ENCODE peak calls at places on chromosomes 2 and 18, in nine cellular contexts. K is cardiac fibroblast, N is brain microvascular endothelial cell, L is GM12865, F is choroid plexus epithelial cell, B is astrocyte of the spinal cord, R is lower leg skin, G is ovary, Y is AG04449. U is an unnamed sample.

GRCh38 chr2:235595420-235596010 is 101.7 kb downstream of the AGAP1 start:
- DNase-seq in K (peak), G (peak), R (peak), Y (no peak), B (peak), L (peak), N (peak), F (peak), U (peak)

GRCh38 chr2:151931030-151931611 is 102.9 kb upstream of the ARL5A start:
- DNase-seq in G (no peak), K (no peak), N (no peak), R (no peak), B (no peak), L (no peak), F (no peak), Y (no peak), U (no peak)

GRCh38 chr18:54675076-54675475 is 84.0 kb downstream of the DYNAP start:
- DNase-seq in L (no peak), K (no peak), B (no peak), G (no peak), N (no peak), Y (no peak), F (no peak), R (no peak), U (no peak)

GRCh38 chr18:23205980-23206379 is 70.7 kb downstream of the CABLES1 start:
- DNase-seq in F (no peak), N (no peak), L (no peak), B (no peak), Y (no peak), K (no peak), R (no peak), G (no peak), U (no peak)

GRCh38 chr18:63676526-63676925 is 14.8 kb upstream of the SERPINB3 start:
- DNase-seq in Y (no peak), N (no peak), L (peak), G (no peak), F (no peak), B (no peak), K (no peak), R (no peak), U (no peak)

GRCh38 chr2:187302146-187302545 is 145.9 kb downstream of the CALCRL start:
- DNase-seq in K (peak), B (peak), F (peak), Y (no peak), N (no peak), G (no peak), R (no peak), L (no peak), U (no peak)

GRCh38 chr18:22093731-22094374 is 75.5 kb upstream of the GATA6 start:
- DNase-seq in B (no peak), R (no peak), L (no peak), K (no peak), G (no peak), Y (no peak), N (no peak), F (no peak), U (no peak)

GRCh38 chr2:65018141-65018582 is 29.0 kb downstream of the SLC1A4 start:
- DNase-seq in G (no peak), K (no peak), L (no peak), F (no peak), N (no peak), B (no peak), Y (no peak), R (no peak), U (no peak)

GRCh38 chr18:79613186-79613931 is 66.2 kb upstream of the CTDP1 start:
- DNase-seq in G (no peak), B (no peak), L (no peak), N (no peak), K (no peak), R (peak), Y (no peak), F (no peak), U (no peak)

GRCh38 chr2:181586569-181587076 is 70.3 kb downstream of the CERKL start:
- DNase-seq in N (no peak), R (no peak), F (no peak), Y (no peak), K (no peak), L (peak), B (peak), G (no peak), U (no peak)

GRCh38 chr2:240820014-240820606 is at the start of gene KIF1A:
- DNase-seq in K (no peak), Y (no peak), R (no peak), L (no peak), B (no peak), F (no peak), G (no peak), N (no peak), U (no peak)

GRCh38 chr18:24417465-24417864 is 9.0 kb upstream of the IMPACT start:
- DNase-seq in N (no peak), B (no peak), L (no peak), G (no peak), R (no peak), Y (no peak), F (no peak), K (no peak), U (no peak)

GRCh38 chr2:66957198-66957597 is 439.9 kb upstream of the ETAA1 start:
- DNase-seq in K (peak), B (no peak), L (no peak), R (no peak), Y (no peak), F (peak), G (no peak), N (no peak), U (no peak)

GRCh38 chr18:9366126-9366714 is 31.6 kb downstream of the TWSG1 start:
- DNase-seq in F (peak), R (peak), K (peak), B (peak), L (no peak), G (no peak), Y (no peak), N (peak), U (peak)

GRCh38 chr2:128593518-128594272 is 275.0 kb upstream of the HS6ST1 start:
- DNase-seq in G (no peak), N (no peak), R (peak), F (no peak), Y (no peak), B (peak), K (peak), L (no peak), U (no peak)

GRCh38 chr18:57803119-57803969 is at the start of gene ATP8B1:
- DNase-seq in F (peak), N (no peak), K (peak), G (peak), R (peak), B (peak), Y (no peak), L (peak), U (no peak)

GRCh38 chr2:3602553-3603339 is 7.8 kb downstream of the COLEC11 start:
- DNase-seq in F (no peak), R (no peak), N (no peak), Y (no peak), L (no peak), K (no peak), B (no peak), G (no peak), U (no peak)

GRCh38 chr2:37472959-37473358 is 128.5 kb downstream of the QPCT start:
- DNase-seq in F (peak), R (no peak), B (peak), Y (no peak), L (no peak), G (no peak), N (peak), K (peak), U (no peak)

GRCh38 chr2:47488870-47489584 is 86.1 kb downstream of the MSH2 start:
- DNase-seq in L (no peak), K (peak), G (no peak), R (peak), Y (peak), F (peak), N (peak), B (peak), U (peak)

GRCh38 chr2:101735166-101735533 is 37.6 kb downstream of the MAP4K4 start:
- DNase-seq in L (no peak), Y (no peak), R (no peak), G (no peak), K (no peak), N (no peak), B (no peak), F (no peak), U (no peak)

GRCh38 chr2:45176399-45176798 is 167.1 kb upstream of the SIX2 start:
- DNase-seq in F (no peak), K (no peak), R (peak), L (no peak), G (no peak), Y (no peak), N (peak), B (no peak), U (no peak)

GRCh38 chr2:44247924-44248323 is 27.4 kb upstream of the SLC3A1 start:
- DNase-seq in N (no peak), F (no peak), G (no peak), R (no peak), K (no peak), B (no peak), L (peak), Y (no peak), U (no peak)

GRCh38 chr2:190578158-190579057 is 43.9 kb upstream of the NEMP2 start:
- DNase-seq in R (no peak), N (peak), L (no peak), Y (no peak), F (peak), G (peak), K (peak), B (no peak), U (no peak)

GRCh38 chr2:15731889-15732271 is 140.2 kb downstream of the DDX1 start:
- DNase-seq in K (no peak), L (no peak), Y (no peak), F (no peak), R (peak), G (no peak), B (no peak), N (no peak), U (no peak)

GRCh38 chr2:140442319-140442718 is 1662.1 kb upstream of the NXPH2 start:
- DNase-seq in N (peak), L (no peak), K (peak), B (no peak), R (no peak), F (peak), G (no peak), Y (no peak), U (no peak)

GRCh38 chr18:45935591-45936335 is 31.4 kb downstream of the EPG5 start:
- DNase-seq in R (no peak), K (no peak), F (peak), N (peak), G (no peak), L (no peak), Y (no peak), B (peak), U (no peak)

GRCh38 chr2:112834379-112835014 is 2.1 kb downstream of the IL1B start:
- DNase-seq in K (peak), L (no peak), Y (no peak), B (no peak), R (peak), G (no peak), N (no peak), F (peak), U (no peak)

GRCh38 chr18:8107426-8107825 is 501.8 kb upstream of the RAB12 start:
- DNase-seq in N (no peak), F (peak), K (no peak), B (peak), L (no peak), G (no peak), R (no peak), Y (no peak), U (no peak)

GRCh38 chr18:54774971-54775665 is 53.2 kb upstream of the RAB27B start:
- DNase-seq in Y (no peak), R (no peak), G (no peak), B (peak), F (no peak), L (no peak), K (peak), N (no peak), U (no peak)

GRCh38 chr2:1968222-1968987 is 224.1 kb upstream of the PXDN start:
- DNase-seq in G (no peak), B (no peak), Y (no peak), N (no peak), R (peak), F (no peak), L (no peak), K (no peak), U (no peak)

GRCh38 chr2:32376756-32377155 is 19.9 kb downstream of the BIRC6 start:
- DNase-seq in K (no peak), G (no peak), B (no peak), N (no peak), R (no peak), F (no peak), L (no peak), Y (no peak), U (no peak)

DNA sequence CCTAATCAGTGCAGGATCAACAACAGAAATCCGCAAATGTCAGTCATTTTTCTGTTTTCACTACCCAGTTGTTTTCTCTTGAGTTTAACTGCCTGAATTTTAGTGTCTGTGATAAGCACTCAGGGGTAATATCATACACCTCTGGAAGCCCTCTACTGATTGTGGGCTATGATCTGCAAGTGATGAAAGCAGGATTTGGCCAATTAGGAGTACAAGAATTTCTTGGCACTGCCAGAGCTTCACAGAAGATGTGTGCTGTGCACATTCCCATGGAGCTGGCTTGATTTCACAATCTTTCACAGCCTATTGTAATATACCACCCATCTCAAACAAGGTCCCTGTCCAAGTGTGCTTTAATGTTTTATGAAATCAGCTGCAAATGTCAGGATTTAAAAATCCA is 27.3 kb upstream of the TDRD15 start:
- DNase-seq in K (no peak), F (no peak), Y (no peak), N (no peak), L (no peak), R (no peak), G (no peak), B (no peak), U (no peak)
- H3K4me3 ChIP-seq in K (no peak), F (no peak), Y (no peak), N (no peak), L (no peak), R (no peak), G (no peak), B (no peak), U (no peak)

DNA sequence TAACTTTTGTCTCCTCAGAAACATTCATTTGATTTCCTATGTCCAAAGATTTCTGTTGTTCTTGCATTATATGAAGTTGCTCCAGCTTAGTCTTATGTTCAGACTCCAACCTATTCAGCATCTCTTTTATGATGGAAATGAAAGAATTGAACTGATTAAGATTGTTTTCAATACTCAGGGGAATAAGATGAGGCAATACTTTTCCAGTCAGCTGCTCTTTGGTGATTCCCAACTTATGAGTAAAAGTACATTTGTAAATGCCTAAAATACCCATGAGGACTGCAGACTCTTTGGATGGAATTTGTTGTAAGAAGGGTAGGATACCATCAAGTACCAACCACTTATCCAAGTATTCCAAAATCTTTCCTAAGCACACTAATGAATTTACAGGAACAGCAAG is 39.8 kb downstream of the TRAK2 start:
- DNase-seq in B (no peak), G (no peak), K (peak), F (peak), Y (no peak), R (no peak), L (no peak), N (no peak), U (peak)
- TF ChIP-seq CTCF in B (no peak), G (no peak), K (no peak), F (no peak), Y (no peak), R (no peak), L (no peak), N (no peak), U (no peak)

DNA sequence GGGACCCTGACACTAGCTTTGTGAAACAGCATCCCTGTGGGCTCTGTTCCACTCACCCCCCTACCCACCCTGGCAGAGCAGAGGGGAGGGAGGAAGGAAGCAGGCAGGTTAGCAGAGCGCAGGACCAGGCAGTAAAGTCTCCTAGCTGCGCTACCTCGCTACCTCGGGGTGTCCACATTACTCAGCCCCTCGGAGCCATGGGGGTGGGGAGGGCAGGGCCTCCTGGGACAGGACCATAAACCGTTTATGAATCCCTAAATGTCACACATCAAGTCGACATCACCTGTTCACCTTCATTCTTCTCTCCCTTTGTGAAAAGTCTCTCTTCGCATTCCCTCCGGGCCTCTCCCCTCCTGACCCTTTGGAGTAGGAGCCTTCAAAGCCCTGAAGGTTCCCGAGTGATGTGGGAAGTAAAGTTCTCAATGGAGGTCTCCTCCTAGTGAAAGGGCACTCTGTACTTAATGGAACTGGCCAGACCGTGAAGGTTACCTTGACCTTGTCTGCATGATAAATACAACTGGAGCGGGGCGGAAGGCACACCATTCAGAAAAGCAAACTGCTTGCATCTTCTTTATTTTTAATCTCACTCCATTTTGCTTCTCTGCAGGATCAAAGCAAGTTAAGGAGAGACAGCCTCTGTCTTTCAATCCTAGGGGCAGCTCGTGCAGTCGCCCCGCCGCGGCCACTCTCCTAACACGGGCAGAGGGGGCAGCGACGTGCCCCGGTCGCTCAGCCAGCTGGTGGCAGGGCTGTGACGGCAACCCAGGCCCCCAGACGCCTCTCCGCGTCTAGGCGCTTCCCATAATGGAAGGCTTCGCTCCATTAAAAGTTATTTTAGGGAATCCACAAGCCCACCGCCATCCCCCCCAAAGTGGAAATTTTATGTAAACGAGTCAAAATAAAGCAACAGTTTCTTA is 23.8 kb upstream of the SMAD7 start:
- DNase-seq in L (no peak), K (no peak), R (no peak), B (no peak), N (no peak), G (no peak), F (no peak), Y (no peak), U (no peak)
- H3K4me3 ChIP-seq in L (peak), K (no peak), R (no peak), B (peak), N (peak), G (peak), F (peak), Y (peak), U (no peak)

GRCh38 chr2:219168526-219168925 is 1.3 kb downstream of the SLC23A3 start:
- DNase-seq in B (no peak), K (peak), L (no peak), N (no peak), F (no peak), G (peak), Y (no peak), R (peak), U (no peak)
- TF ChIP-seq CTCF in B (no peak), K (no peak), L (no peak), N (no peak), F (no peak), G (no peak), Y (no peak), R (no peak), U (no peak)

GRCh38 chr2:238142382-238143205 is 4.1 kb downstream of the KLHL30 start:
- DNase-seq in N (no peak), G (no peak), L (no peak), K (no peak), R (no peak), Y (no peak), B (no peak), F (no peak), U (no peak)
- H3K4me3 ChIP-seq in N (no peak), G (no peak), L (no peak), K (no peak), R (no peak), Y (no peak), B (no peak), F (no peak), U (no peak)

GRCh38 chr2:138658187-138658894 is 121.8 kb downstream of the NXPH2 start:
- DNase-seq in N (no peak), G (no peak), Y (no peak), L (no peak), B (no peak), R (no peak), K (no peak), F (no peak), U (no peak)
- TF ChIP-seq CTCF in N (no peak), G (no peak), Y (no peak), L (no peak), B (no peak), R (no peak), K (no peak), F (no peak), U (no peak)

DNA sequence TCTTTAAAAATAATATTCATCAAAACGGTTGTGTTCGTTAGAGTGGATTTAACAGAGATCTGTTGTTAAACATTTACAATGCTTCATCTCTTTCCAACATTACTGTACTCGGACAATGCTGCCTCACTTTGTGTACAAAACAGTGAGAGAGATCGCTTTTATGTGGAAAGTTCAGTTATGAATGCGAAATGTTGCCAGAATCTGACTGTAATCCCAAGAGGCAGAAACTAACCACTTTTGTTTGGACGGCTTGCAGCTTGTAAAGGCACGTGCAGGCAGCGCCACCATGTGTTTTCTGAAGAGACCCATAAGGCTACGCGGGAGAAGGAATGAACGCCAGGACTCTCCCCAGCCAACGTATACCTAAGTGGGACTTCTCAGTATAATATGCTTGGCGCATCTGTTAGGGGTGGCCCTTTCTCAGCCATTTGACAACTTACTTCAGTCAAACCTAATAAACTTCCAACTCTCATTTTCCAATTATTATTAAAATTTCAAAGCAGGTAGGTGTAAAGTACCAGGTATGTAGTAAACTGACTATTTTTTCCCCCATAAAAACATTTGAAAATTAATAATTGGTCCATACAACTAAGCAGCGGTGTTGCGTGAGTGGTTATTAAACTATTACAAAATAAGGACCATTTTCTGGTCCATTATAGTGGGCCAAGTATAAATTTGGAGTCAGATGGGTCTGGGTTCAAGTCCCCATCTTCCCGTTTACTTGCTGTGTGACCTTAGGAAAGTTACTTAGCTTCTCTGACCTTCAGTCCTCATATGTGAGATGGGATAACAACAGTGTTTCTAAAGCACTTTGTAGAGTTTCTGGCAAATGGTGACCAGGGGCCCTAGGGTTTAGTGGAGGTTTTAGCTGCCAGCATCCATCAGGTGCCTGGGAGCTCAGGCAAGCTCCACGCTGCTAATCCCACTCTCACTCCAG is 5.6 kb upstream of the NAPG start:
- DNase-seq in N (peak), B (peak), F (peak), K (peak), Y (peak), G (peak), L (peak), R (peak), U (peak)
- H3K4me3 ChIP-seq in N (no peak), B (no peak), F (no peak), K (no peak), Y (peak), G (no peak), L (no peak), R (no peak), U (no peak)